ENCODE peak calls at places on chromosomes 13 and 19, in four cellular contexts. I is RWPE1, J is IMR-90, K is HuH-7. C is an unnamed sample.
A peak's percentile ranks its signal among the peaks of the same experiment; 100 is the strongest.

GRCh38 chr19:403221-404036 is 5.5 kb downstream of the C2CD4C start:
- DNase-seq in I (no peak), J (no peak), K (no peak), C (no peak)

GRCh38 chr19:58356971-58357797 is 3.9 kb upstream of the A1BG start:
- DNase-seq in I (no peak), J (no peak), K (no peak), C (no peak)

GRCh38 chr19:8484331-8484894 is 18.0 kb downstream of the PRAM1 start:
- DNase-seq in I (no peak), J (no peak), K (no peak), C (no peak)

GRCh38 chr19:45050036-45050435 is 11.2 kb downstream of the CLASRP start:
- DNase-seq in I (no peak), J (no peak), K (no peak), C (no peak)

GRCh38 chr13:25738797-25739196 is 313.0 kb downstream of the SHISA2 start:
- DNase-seq in I (no peak), J (no peak), K (peak; percentile 2), C (no peak)

GRCh38 chr13:100883453-100883852 is 208.9 kb upstream of the TMTC4 start:
- DNase-seq in I (no peak), J (no peak), K (no peak), C (no peak)

GRCh38 chr19:5624741-5625140 is 1.9 kb downstream of the SAFB start:
- DNase-seq in I (no peak), J (no peak), K (no peak), C (no peak)

GRCh38 chr19:16530540-16531379 is 11.5 kb downstream of the CHERP start:
- DNase-seq in I (no peak), J (no peak), K (no peak), C (no peak)

GRCh38 chr13:22736084-22736767 is 444.6 kb upstream of the SGCG start:
- DNase-seq in I (no peak), J (no peak), K (no peak), C (no peak)

GRCh38 chr13:86425127-86425526 is 625.9 kb upstream of the SLITRK6 start:
- DNase-seq in I (no peak), J (no peak), K (no peak), C (no peak)

GRCh38 chr13:23623394-23623793 is 53.2 kb downstream of the TNFRSF19 start:
- DNase-seq in I (no peak), J (no peak), K (no peak), C (no peak)

GRCh38 chr13:27358420-27358819 is 66.0 kb upstream of the GTF3A start:
- DNase-seq in I (no peak), J (no peak), K (no peak), C (no peak)

GRCh38 chr13:108560092-108560491 is 69.3 kb upstream of the MYO16 start:
- DNase-seq in I (no peak), J (no peak), K (no peak), C (no peak)

GRCh38 chr13:87128006-87128405 is 543.2 kb upstream of the SLITRK5 start:
- DNase-seq in I (no peak), J (peak; percentile 24), K (no peak), C (no peak)

GRCh38 chr19:33032218-33032781 is 32.4 kb downstream of the RHPN2 start:
- DNase-seq in I (no peak), J (no peak), K (peak; percentile 73), C (no peak)

GRCh38 chr19:1567116-1567847 is 843 bp downstream of the MEX3D start:
- DNase-seq in I (peak; percentile 35), J (no peak), K (no peak), C (no peak)

GRCh38 chr19:30315159-30315558 is 57.0 kb upstream of the ZNF536 start:
- DNase-seq in I (no peak), J (no peak), K (no peak), C (no peak)

GRCh38 chr13:113584870-113585671 is 518 bp downstream of the TFDP1 start:
- DNase-seq in I (peak; percentile 34), J (no peak), K (peak; percentile 48), C (peak; percentile 68)

GRCh38 chr13:77000475-77000874 is 8.6 kb downstream of the CLN5 start:
- DNase-seq in I (no peak), J (no peak), K (no peak), C (no peak)

GRCh38 chr13:43230989-43231388 is 207.6 kb downstream of the DNAJC15 start:
- DNase-seq in I (no peak), J (no peak), K (no peak), C (no peak)

GRCh38 chr13:106573279-106573831 is 5.4 kb upstream of the ARGLU1 start:
- DNase-seq in I (no peak), J (peak; percentile 52), K (no peak), C (no peak)

GRCh38 chr19:1745589-1746031 is 7.7 kb upstream of the ONECUT3 start:
- DNase-seq in I (no peak), J (no peak), K (no peak), C (no peak)

GRCh38 chr19:18340237-18340989 is at the start of gene PGPEP1:
- DNase-seq in I (peak; percentile 67), J (peak; percentile 41), K (peak; percentile 82), C (peak; percentile 91)

GRCh38 chr19:14632286-14632685 is 42.4 kb downstream of the ADGRE3 start:
- DNase-seq in I (peak; percentile 81), J (peak; percentile 15), K (no peak), C (peak; percentile 42)

GRCh38 chr19:45876161-45876410 is 9.9 kb downstream of the IRF2BP1 start:
- DNase-seq in I (no peak), J (no peak), K (no peak), C (no peak)

GRCh38 chr13:71242191-71242590 is 624.8 kb downstream of the DACH1 start:
- DNase-seq in I (no peak), J (no peak), K (no peak), C (no peak)

GRCh38 chr13:46588019-46588418 is 35.0 kb downstream of the LRCH1 start:
- DNase-seq in I (no peak), J (no peak), K (no peak), C (peak; percentile 23)

GRCh38 chr13:99028890-99029289 is 51.0 kb upstream of the DOCK9 start:
- DNase-seq in I (no peak), J (no peak), K (peak; percentile 3), C (no peak)

GRCh38 chr13:30165791-30166190 is 141.6 kb downstream of the KATNAL1 start:
- DNase-seq in I (no peak), J (no peak), K (no peak), C (no peak)

GRCh38 chr19:46391296-46392251 is 21.8 kb downstream of the CCDC8 start:
- DNase-seq in I (no peak), J (no peak), K (no peak), C (no peak)

GRCh38 chr13:106072014-106072413 is 463.4 kb downstream of the EFNB2 start:
- DNase-seq in I (no peak), J (no peak), K (no peak), C (no peak)

GRCh38 chr19:4379383-4380253 is 20.7 kb downstream of the SH3GL1 start:
- DNase-seq in I (peak; percentile 96), J (peak; percentile 59), K (no peak), C (peak; percentile 60)

GRCh38 chr19:2617393-2618165 is 84.9 kb downstream of the GNG7 start:
- DNase-seq in I (no peak), J (no peak), K (no peak), C (no peak)

GRCh38 chr13:113493315-113493951 is 2.9 kb upstream of the DCUN1D2 start:
- DNase-seq in I (peak; percentile 78), J (peak; percentile 99), K (peak; percentile 82), C (no peak)

GRCh38 chr13:31495336-31495735 is 244.0 kb upstream of the RXFP2 start:
- DNase-seq in I (no peak), J (no peak), K (no peak), C (no peak)

GRCh38 chr19:10431254-10431942 is 11.1 kb downstream of the PDE4A start:
- DNase-seq in I (no peak), J (no peak), K (no peak), C (peak; percentile 62)

C was measured in GM10248.